ENCODE peak calls at places on chromosomes 4 and X, in five cellular contexts. F is naive thymus-derived CD4-positive, alpha-beta T cell; X is kidney; E is A549; H is SJCRH30. G is an unnamed sample. For H3K4me1, the result is how much of the 10 kb centered on the place peaks cover.

GRCh38 chr4:153393397-153393796 is 48.9 kb downstream of the MND1 start:
- DNase-seq in X (no peak), H (no peak), E (no peak), F (no peak), G (no peak)

GRCh38 chr4:185464184-185464583 is 7.3 kb downstream of the CCDC110 start:
- DNase-seq in X (no peak), E (no peak), F (no peak), H (no peak), G (no peak)

GRCh38 chr4:183505556-183506388 is 914 bp downstream of the ING2 start:
- DNase-seq in F (peak), X (peak), E (peak), H (peak), G (peak)

GRCh38 chrX:7852166-7852565 is 9.2 kb downstream of the VCX start:
- DNase-seq in H (no peak), X (no peak), F (no peak), E (no peak), G (no peak)

GRCh38 chrX:136879001-136879667 is 1.4 kb downstream of the RBMX start:
- DNase-seq in H (no peak), X (no peak), E (no peak), F (peak), G (no peak)

GRCh38 chr4:30525662-30526061 is 194.5 kb upstream of the PCDH7 start:
- DNase-seq in X (no peak), H (no peak), F (no peak), E (no peak), G (no peak)

GRCh38 chr4:140037353-140038030 is 116.5 kb downstream of the MAML3 start:
- DNase-seq in E (peak), H (no peak), X (no peak), F (no peak), G (no peak)

GRCh38 chr4:69881173-69881773 is 21.3 kb upstream of the SULT1E1 start:
- DNase-seq in X (no peak), H (peak), F (peak), E (peak), G (peak)

GRCh38 chr4:23878912-23879732 is 10.7 kb downstream of the PPARGC1A start:
- DNase-seq in H (no peak), F (no peak), X (no peak), E (no peak), G (no peak)

GRCh38 chr4:98262431-98262830 is 1.2 kb downstream of the RAP1GDS1 start:
- DNase-seq in F (no peak), H (peak), X (no peak), E (no peak), G (peak)

GRCh38 chr4:113106076-113106475 is 56.6 kb downstream of the ANK2 start:
- DNase-seq in F (no peak), H (peak), E (peak), X (no peak), G (no peak)

GRCh38 chr4:104073245-104073644 is 353.5 kb upstream of the TACR3 start:
- DNase-seq in F (no peak), H (no peak), E (no peak), X (no peak), G (no peak)

GRCh38 chrX:11770320-11770719 is 12.3 kb downstream of the MSL3 start:
- DNase-seq in H (peak), E (peak), F (peak), X (no peak), G (no peak)

GRCh38 chrX:114905251-114905650 is 112.2 kb downstream of the IL13RA2 start:
- DNase-seq in X (no peak), E (no peak), F (no peak), H (no peak), G (no peak)

GRCh38 chr4:86926428-86927086 is 8.3 kb upstream of the AFF1 start:
- DNase-seq in E (no peak), X (no peak), F (no peak), H (no peak), G (no peak)

GRCh38 chr4:55819634-55820033 is at the start of gene EXOC1L:
- DNase-seq in H (no peak), F (peak), E (no peak), X (peak), G (no peak)

GRCh38 chr4:144740316-144740715 is 94.4 kb downstream of the HHIP start:
- DNase-seq in X (no peak), H (peak), E (no peak), F (no peak), G (no peak)

GRCh38 chrX:132022863-132023116 is 312 bp upstream of the STK26 start:
- DNase-seq in X (no peak), F (no peak), E (peak), H (no peak), G (no peak)

GRCh38 chrX:39840141-39841126 is 257.3 kb downstream of the BCOR start:
- DNase-seq in H (peak), E (no peak), X (no peak), F (no peak), G (no peak)

GRCh38 chr4:83109480-83110221 is 4.9 kb downstream of the PLAC8 start:
- DNase-seq in X (peak), H (peak), E (peak), F (no peak), G (peak)

GRCh38 chrX:45756562-45756961 is 555.9 kb upstream of the DIPK2B start:
- DNase-seq in X (no peak), F (no peak), E (no peak), H (no peak), G (no peak)

GRCh38 chrX:23742174-23742692 is 843 bp downstream of the ACOT9 start:
- DNase-seq in H (peak), E (peak), X (no peak), F (no peak), G (peak)

GRCh38 chrX:49276671-49277519 is 7.3 kb downstream of the PPP1R3F start:
- DNase-seq in E (no peak), X (no peak), H (no peak), F (no peak), G (no peak)

GRCh38 chr4:114600066-114600552 is 1.5 kb downstream of the UGT8 start:
- DNase-seq in F (no peak), X (no peak), E (no peak), H (peak), G (no peak)

GRCh38 chrX:154411981-154412340 is 622 bp downstream of the TAFAZZIN start:
- DNase-seq in H (peak), X (peak), E (peak), F (peak), G (peak)

GRCh38 chr4:148435654-148436406 is 6.4 kb downstream of the NR3C2 start:
- DNase-seq in X (no peak), E (no peak), F (no peak), H (no peak), G (peak)
- H3K4me1 ChIP-seq in X (under half), E (under half), F (under half), H (under half), G (under half)

GRCh38 chr4:6938758-6939201 is 29.2 kb downstream of the TBC1D14 start:
- DNase-seq in F (no peak), E (no peak), H (no peak), X (no peak), G (no peak)
- H3K4me1 ChIP-seq in F (under half), E (under half), H (under half), X (under half), G (under half)

DNA sequence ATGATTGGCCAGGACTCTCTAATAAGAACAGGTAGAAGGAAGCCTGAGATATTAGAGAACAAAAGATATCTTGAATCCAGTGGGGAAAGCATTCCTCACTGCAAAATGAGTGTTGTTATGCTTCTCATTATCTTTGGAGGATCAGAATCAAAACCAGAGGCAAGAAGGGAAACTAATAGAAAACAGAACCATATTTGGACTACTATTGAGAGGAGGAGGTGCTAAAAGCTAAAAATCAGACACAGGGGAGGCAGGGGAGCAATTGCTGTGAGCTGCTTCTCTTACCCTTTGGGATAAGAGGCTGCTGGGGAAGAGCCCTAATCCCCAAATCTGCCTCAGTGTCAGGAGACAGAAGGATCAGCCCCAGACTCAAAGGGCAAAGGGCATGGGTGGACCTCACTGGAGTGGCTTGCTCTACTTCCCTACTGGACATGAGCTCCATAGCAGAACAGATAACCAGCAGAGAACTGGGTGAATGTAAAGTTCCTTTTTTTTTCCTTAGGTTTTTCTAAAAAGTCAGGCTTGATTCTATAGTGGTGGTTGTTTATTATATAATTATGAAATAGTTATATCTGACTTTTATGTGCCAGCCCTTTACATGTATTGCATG is 60.1 kb downstream of the SEPTIN11 start:
- DNase-seq in X (no peak), E (no peak), H (no peak), F (no peak), G (no peak)
- H3K4me1 ChIP-seq in X (under half), E (under half), H (half or more), F (half or more), G (under half)

DNA sequence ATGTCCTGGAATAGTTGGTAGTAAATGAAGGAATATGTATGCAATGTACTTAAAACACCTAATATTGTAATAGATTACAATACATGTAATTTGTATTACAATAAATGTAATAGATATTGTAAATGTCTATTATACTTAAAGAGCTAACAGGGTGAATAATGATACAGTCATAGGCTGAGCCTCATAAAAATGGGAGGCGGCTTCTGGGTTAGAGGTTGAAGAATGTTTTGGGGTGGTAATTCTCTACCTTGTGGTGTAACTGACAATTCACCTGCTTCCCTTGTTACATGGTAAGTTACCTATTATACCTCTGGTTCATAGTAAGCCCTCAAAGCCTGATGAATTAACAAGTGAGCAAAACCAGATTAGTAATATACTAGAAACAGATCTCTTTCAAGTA is 26.0 kb downstream of the ATP8A1 start:
- DNase-seq in X (no peak), E (no peak), H (no peak), F (no peak), G (no peak)
- H3K4me1 ChIP-seq in X (under half), E (under half), H (under half), F (under half), G (under half)

GRCh38 chr4:38334791-38335190 is 329.2 kb upstream of the KLF3 start:
- DNase-seq in H (no peak), F (no peak), X (no peak), E (no peak), G (no peak)
- H3K4me1 ChIP-seq in H (under half), F (under half), X (under half), E (under half), G (under half)

GRCh38 chr4:6364146-6364545 is 94.5 kb downstream of the WFS1 start:
- DNase-seq in X (peak), E (no peak), H (no peak), F (no peak), G (no peak)
- H3K4me1 ChIP-seq in X (under half), E (under half), H (under half), F (under half), G (under half)

GRCh38 chr4:39043697-39044363 is 11.6 kb upstream of the TMEM156 start:
- DNase-seq in F (peak), E (no peak), H (peak), X (no peak), G (no peak)

GRCh38 chr4:39043058-39043696 is 11.0 kb upstream of the TMEM156 start:
- DNase-seq in H (peak), E (no peak), F (no peak), X (no peak), G (no peak)

GRCh38 chr4:39045791-39046221 is 13.6 kb upstream of the TMEM156 start:
- DNase-seq in E (no peak), X (no peak), F (peak), H (no peak), G (no peak)

GRCh38 chr4:39044947-39045734 is 12.9 kb upstream of the TMEM156 start:
- DNase-seq in E (no peak), F (peak), H (peak), X (no peak), G (no peak)

GRCh38 chr4:39044364-39044946 is 12.2 kb upstream of the TMEM156 start:
- DNase-seq in F (peak), H (peak), E (peak), X (peak), G (peak)
- H3K4me1 ChIP-seq in F (under half), H (under half), E (under half), X (under half), G (under half)

GRCh38 chr4:176752191-176752749 is 40.5 kb downstream of the VEGFC start:
- DNase-seq in H (no peak), X (no peak), F (no peak), E (no peak), G (no peak)
- H3K4me1 ChIP-seq in H (under half), X (under half), F (under half), E (under half), G (under half)